ENCODE peak calls at places on chromosomes 11 and 22, in five cellular contexts. W, R, D, K and P are unnamed samples.

GRCh38 chr11:118027694-118028093 is 41.5 kb downstream of the IL10RA start:
- DNase-seq in R (no peak), K (no peak), D (no peak), W (no peak), P (no peak)

GRCh38 chr11:47186937-47187681 is 875 bp upstream of the PACSIN3 start:
- DNase-seq in K (peak; percentile 49), W (peak; percentile 37), R (no peak), D (peak; percentile 64), P (no peak)

GRCh38 chr11:1967641-1968225 is 20.6 kb downstream of the MRPL23 start:
- DNase-seq in K (no peak), R (no peak), D (no peak), W (no peak), P (no peak)

GRCh38 chr22:46508391-46508999 is 28.9 kb downstream of the CELSR1 start:
- DNase-seq in W (no peak), D (no peak), R (no peak), K (no peak), P (no peak)

GRCh38 chr22:23113067-23113846 is 28.5 kb downstream of the RSPH14 start:
- DNase-seq in W (no peak), K (no peak), R (no peak), D (no peak), P (no peak)

GRCh38 chr11:32671051-32671450 is 87.4 kb downstream of the EIF3M start:
- DNase-seq in W (no peak), K (no peak), D (no peak), R (no peak), P (no peak)

GRCh38 chr11:6567371-6567745 is 36.1 kb downstream of the RRP8 start:
- DNase-seq in K (no peak), D (no peak), W (no peak), R (no peak), P (no peak)

GRCh38 chr11:13468750-13469149 is 5.7 kb upstream of the BTBD10 start:
- DNase-seq in D (peak; percentile 15), W (no peak), R (no peak), K (no peak), P (no peak)

GRCh38 chr11:65575568-65576231 is at the start of gene EHBP1L1:
- DNase-seq in D (no peak), R (no peak), W (peak; percentile 81), K (peak; percentile 32), P (peak; percentile 64)

GRCh38 chr11:75270896-75271415 is 30.4 kb downstream of the TPBGL start:
- DNase-seq in W (peak; percentile 28), R (no peak), D (no peak), K (peak; percentile 23), P (peak; percentile 37)

GRCh38 chr22:47918276-47918928 is 1156.0 kb downstream of the TBC1D22A start:
- DNase-seq in D (no peak), K (no peak), R (no peak), W (no peak), P (no peak)

GRCh38 chr11:48123934-48124755 is 92.5 kb upstream of the OR4B1 start:
- DNase-seq in D (no peak), R (no peak), W (no peak), K (no peak), P (no peak)

GRCh38 chr11:115170133-115170815 is 333.9 kb downstream of the CADM1 start:
- DNase-seq in W (peak; percentile 19), K (peak; percentile 18), R (no peak), D (peak; percentile 18), P (peak; percentile 12)

GRCh38 chr11:119093951-119094815 is 7.5 kb downstream of the DPAGT1 start:
- DNase-seq in K (peak; percentile 63), W (peak; percentile 60), R (no peak), D (no peak), P (no peak)

GRCh38 chr11:67053896-67054850 is 2.5 kb upstream of the RHOD start:
- DNase-seq in R (peak; percentile 23), K (peak; percentile 57), W (peak; percentile 76), D (peak; percentile 49), P (peak; percentile 98)

GRCh38 chr11:64802370-64803162 is 448 bp downstream of the MAP4K2 start:
- DNase-seq in K (no peak), R (no peak), W (no peak), D (no peak), P (no peak)

GRCh38 chr22:24883426-24883825 is 63.1 kb downstream of the LHFPL7 start:
- DNase-seq in W (peak; percentile 6), D (no peak), R (no peak), K (no peak), P (no peak)

GRCh38 chr11:67507242-67507890 is 596 bp downstream of the CDK2AP2 start:
- DNase-seq in D (no peak), W (peak; percentile 80), R (peak; percentile 54), K (no peak), P (peak; percentile 92)

GRCh38 chr11:38006466-38006865 is 1408.4 kb upstream of the RAG2 start:
- DNase-seq in R (no peak), K (peak; percentile 4), W (no peak), D (no peak), P (no peak)

GRCh38 chr11:72751293-72752087 is 718 bp downstream of the ARAP1 start:
- DNase-seq in K (no peak), D (no peak), W (peak; percentile 48), R (no peak), P (no peak)

GRCh38 chr11:45209904-45210699 is 63.7 kb downstream of the PRDM11 start:
- DNase-seq in D (no peak), R (no peak), W (no peak), K (peak; percentile 76), P (no peak)

GRCh38 chr22:19213496-19214473 is 35.2 kb upstream of the SLC25A1 start:
- DNase-seq in D (no peak), K (no peak), W (no peak), R (no peak), P (no peak)

GRCh38 chr22:31102441-31103081 is 4.8 kb downstream of the SELENOM start:
- DNase-seq in D (peak; percentile 84), R (no peak), W (peak; percentile 47), K (peak; percentile 60), P (peak; percentile 57)

GRCh38 chr11:34810107-34810562 is 106.0 kb downstream of the APIP start:
- DNase-seq in D (no peak), K (no peak), W (no peak), R (no peak), P (no peak)

GRCh38 chr11:112221263-112221835 is 4.9 kb upstream of the PTS start:
- DNase-seq in D (no peak), W (no peak), K (peak; percentile 74), R (no peak), P (no peak)
- TF ChIP-seq JUN in D (no peak), W (no peak), K (no peak), R (no peak), P (no peak)

GRCh38 chr11:41392591-41392990 is 66.9 kb downstream of the LRRC4C start:
- DNase-seq in K (no peak), D (no peak), W (no peak), R (no peak), P (no peak)
- H3K27ac ChIP-seq in K (no peak overlapping the region), D (no peak overlapping the region), W (no peak overlapping the region), R (no peak overlapping the region), P (no peak overlapping the region)

GRCh38 chr11:133386852-133387251 is 145.4 kb downstream of the OPCML start:
- DNase-seq in W (no peak), D (no peak), R (no peak), K (no peak), P (no peak)

GRCh38 chr11:133384731-133385130 is 147.6 kb downstream of the OPCML start:
- DNase-seq in K (no peak), R (no peak), D (no peak), W (no peak), P (no peak)

GRCh38 chr11:133386262-133386661 is 146.0 kb downstream of the OPCML start:
- DNase-seq in R (no peak), K (no peak), D (no peak), W (no peak), P (no peak)

GRCh38 chr11:133382217-133382746 is 150.0 kb downstream of the OPCML start:
- DNase-seq in D (no peak), K (no peak), W (no peak), R (no peak), P (no peak)

DNA sequence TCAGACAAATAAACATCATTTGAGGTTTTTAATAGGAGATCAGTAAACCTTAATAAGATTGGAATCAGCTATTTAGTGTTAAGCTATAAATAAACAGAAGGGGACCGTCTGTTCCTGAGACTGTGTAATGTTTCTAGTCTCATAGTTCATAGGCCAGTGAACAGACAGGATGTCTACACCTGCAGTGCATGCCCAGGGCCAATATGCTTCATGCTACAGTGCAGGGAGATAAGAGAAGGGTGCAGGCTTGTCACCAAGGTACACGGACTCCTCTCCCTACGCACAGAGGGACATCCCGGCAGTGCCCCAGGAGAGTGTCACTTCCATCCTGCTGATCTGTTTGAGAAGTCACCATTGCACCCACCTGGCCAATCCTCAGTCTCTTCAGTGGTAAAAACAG is 148.6 kb downstream of the OPCML start:
- DNase-seq in K (no peak), D (no peak), W (no peak), R (no peak), P (no peak)
- TF ChIP-seq JUN in K (no peak), D (no peak), W (no peak), R (no peak), P (no peak)

DNA sequence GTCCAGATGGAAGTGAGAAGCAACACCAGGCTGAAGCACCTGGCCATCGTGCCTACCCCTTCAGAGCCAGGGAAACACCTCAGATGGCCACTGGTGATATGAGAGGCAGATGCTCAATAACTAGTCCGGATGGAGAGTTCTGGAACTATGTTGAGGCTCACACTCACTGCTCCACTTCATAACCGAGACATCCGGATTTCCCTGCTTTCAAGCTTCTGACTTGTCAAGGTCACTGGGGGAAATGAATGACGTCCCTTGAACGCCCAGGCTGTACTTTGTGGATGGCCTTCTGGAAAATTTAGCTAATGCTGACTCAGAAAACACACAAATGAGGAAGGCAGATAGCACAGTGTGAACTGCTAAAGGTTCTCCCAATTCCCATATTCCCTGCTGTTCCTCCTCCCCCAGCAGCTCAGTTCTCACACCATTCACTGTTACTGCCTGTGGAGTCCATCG is at the start of gene LYVE1:
- DNase-seq in D (peak; percentile 65), W (peak; percentile 12), K (peak; percentile 93), R (no peak), P (no peak)
- H3K27ac ChIP-seq in D (no peak within 1 kb of the TSS), W (no peak within 1 kb of the TSS), K (no peak within 1 kb of the TSS), R (no peak within 1 kb of the TSS), P (no peak within 1 kb of the TSS)